ENCODE peak calls at places on chromosomes 1 and 21, in five cellular contexts. One of them, this sample, is unnamed.

GRCh38 chr1:63674238-63674864 is 81.1 kb downstream of the PGM1 start:
- DNase-seq in HTR-8/SVneo: peak
- DNase-seq in cardiac fibroblast: peak
- DNase-seq in non-pigmented ciliary epithelial cell: peak
- DNase-seq in posterior cingulate gyrus: peak
- DNase-seq in this sample: peak

GRCh38 chr1:17620448-17620847 is 81.0 kb downstream of the ARHGEF10L start:
- DNase-seq in non-pigmented ciliary epithelial cell: no peak
- DNase-seq in cardiac fibroblast: no peak
- DNase-seq in posterior cingulate gyrus: no peak
- DNase-seq in HTR-8/SVneo: no peak
- DNase-seq in this sample: no peak

GRCh38 chr1:235883261-235883927 is 16.7 kb upstream of the LYST start:
- DNase-seq in posterior cingulate gyrus: peak
- DNase-seq in cardiac fibroblast: peak
- DNase-seq in non-pigmented ciliary epithelial cell: peak
- DNase-seq in HTR-8/SVneo: peak
- DNase-seq in this sample: no peak

GRCh38 chr1:167995038-167995437 is 58.2 kb upstream of the MPC2 start:
- DNase-seq in posterior cingulate gyrus: no peak
- DNase-seq in cardiac fibroblast: peak
- DNase-seq in non-pigmented ciliary epithelial cell: no peak
- DNase-seq in HTR-8/SVneo: no peak
- DNase-seq in this sample: no peak

GRCh38 chr1:200590001-200590400 is 30.6 kb downstream of the KIF14 start:
- DNase-seq in HTR-8/SVneo: no peak
- DNase-seq in non-pigmented ciliary epithelial cell: no peak
- DNase-seq in cardiac fibroblast: no peak
- DNase-seq in posterior cingulate gyrus: no peak
- DNase-seq in this sample: no peak

GRCh38 chr1:118881751-118882150 is 106.4 kb downstream of the TBX15 start:
- DNase-seq in non-pigmented ciliary epithelial cell: no peak
- DNase-seq in posterior cingulate gyrus: no peak
- DNase-seq in HTR-8/SVneo: no peak
- DNase-seq in cardiac fibroblast: no peak
- DNase-seq in this sample: no peak

GRCh38 chr1:1274931-1275431 is 1.3 kb upstream of the UBE2J2 start:
- DNase-seq in non-pigmented ciliary epithelial cell: no peak
- DNase-seq in HTR-8/SVneo: no peak
- DNase-seq in cardiac fibroblast: no peak
- DNase-seq in posterior cingulate gyrus: no peak
- DNase-seq in this sample: no peak

GRCh38 chr1:23525558-23526174 is 5.4 kb downstream of the E2F2 start:
- DNase-seq in cardiac fibroblast: no peak
- DNase-seq in non-pigmented ciliary epithelial cell: no peak
- DNase-seq in posterior cingulate gyrus: no peak
- DNase-seq in HTR-8/SVneo: no peak
- DNase-seq in this sample: no peak

GRCh38 chr1:119818181-119818580 is 6.9 kb upstream of the REG4 start:
- DNase-seq in non-pigmented ciliary epithelial cell: no peak
- DNase-seq in cardiac fibroblast: no peak
- DNase-seq in HTR-8/SVneo: no peak
- DNase-seq in posterior cingulate gyrus: no peak
- DNase-seq in this sample: no peak

GRCh38 chr1:40625476-40626382 is 39.8 kb downstream of the RIMS3 start:
- DNase-seq in non-pigmented ciliary epithelial cell: no peak
- DNase-seq in posterior cingulate gyrus: peak
- DNase-seq in HTR-8/SVneo: no peak
- DNase-seq in cardiac fibroblast: peak
- DNase-seq in this sample: no peak

GRCh38 chr1:197590687-197591086 is 184.6 kb downstream of the DENND1B start:
- DNase-seq in posterior cingulate gyrus: no peak
- DNase-seq in cardiac fibroblast: no peak
- DNase-seq in HTR-8/SVneo: no peak
- DNase-seq in non-pigmented ciliary epithelial cell: no peak
- DNase-seq in this sample: no peak

GRCh38 chr1:228664399-228664914 is 70.8 kb upstream of the RHOU start:
- DNase-seq in HTR-8/SVneo: peak
- DNase-seq in cardiac fibroblast: peak
- DNase-seq in non-pigmented ciliary epithelial cell: peak
- DNase-seq in posterior cingulate gyrus: peak
- DNase-seq in this sample: peak

GRCh38 chr1:26697978-26698849 is 2.4 kb downstream of the ARID1A start:
- DNase-seq in non-pigmented ciliary epithelial cell: peak
- DNase-seq in posterior cingulate gyrus: no peak
- DNase-seq in HTR-8/SVneo: peak
- DNase-seq in cardiac fibroblast: peak
- DNase-seq in this sample: peak

GRCh38 chr1:3712573-3713535 is 39.4 kb upstream of the CCDC27 start:
- DNase-seq in non-pigmented ciliary epithelial cell: no peak
- DNase-seq in HTR-8/SVneo: no peak
- DNase-seq in posterior cingulate gyrus: peak
- DNase-seq in cardiac fibroblast: no peak
- DNase-seq in this sample: no peak

GRCh38 chr1:64505232-64505943 is 35.5 kb downstream of the CACHD1 start:
- DNase-seq in posterior cingulate gyrus: no peak
- DNase-seq in HTR-8/SVneo: no peak
- DNase-seq in cardiac fibroblast: no peak
- DNase-seq in non-pigmented ciliary epithelial cell: no peak
- DNase-seq in this sample: no peak

GRCh38 chr1:27528701-27529637 is 39.0 kb upstream of the WASF2 start:
- DNase-seq in cardiac fibroblast: peak
- DNase-seq in non-pigmented ciliary epithelial cell: no peak
- DNase-seq in HTR-8/SVneo: no peak
- DNase-seq in posterior cingulate gyrus: peak
- DNase-seq in this sample: no peak

GRCh38 chr1:193905288-193906085 is 719.1 kb upstream of the B3GALT2 start:
- DNase-seq in non-pigmented ciliary epithelial cell: no peak
- DNase-seq in HTR-8/SVneo: peak
- DNase-seq in posterior cingulate gyrus: no peak
- DNase-seq in cardiac fibroblast: peak
- DNase-seq in this sample: no peak

GRCh38 chr1:216691710-216692109 is 31.5 kb downstream of the ESRRG start:
- DNase-seq in cardiac fibroblast: no peak
- DNase-seq in posterior cingulate gyrus: no peak
- DNase-seq in non-pigmented ciliary epithelial cell: no peak
- DNase-seq in HTR-8/SVneo: no peak
- DNase-seq in this sample: peak

GRCh38 chr21:46424062-46424591 is 34.6 kb upstream of the DIP2A start:
- DNase-seq in posterior cingulate gyrus: peak
- DNase-seq in cardiac fibroblast: no peak
- DNase-seq in HTR-8/SVneo: no peak
- DNase-seq in non-pigmented ciliary epithelial cell: no peak
- DNase-seq in this sample: no peak

GRCh38 chr1:108053291-108054023 is 88.5 kb upstream of the VAV3 start:
- DNase-seq in posterior cingulate gyrus: no peak
- DNase-seq in cardiac fibroblast: peak
- DNase-seq in HTR-8/SVneo: no peak
- DNase-seq in non-pigmented ciliary epithelial cell: peak
- DNase-seq in this sample: no peak

GRCh38 chr1:168509875-168510594 is 33.8 kb downstream of the XCL2 start:
- DNase-seq in non-pigmented ciliary epithelial cell: no peak
- DNase-seq in HTR-8/SVneo: no peak
- DNase-seq in cardiac fibroblast: no peak
- DNase-seq in posterior cingulate gyrus: no peak
- DNase-seq in this sample: no peak

GRCh38 chr1:11395616-11396015 is 83.3 kb upstream of the DISP3 start:
- DNase-seq in non-pigmented ciliary epithelial cell: no peak
- DNase-seq in cardiac fibroblast: no peak
- DNase-seq in HTR-8/SVneo: no peak
- DNase-seq in posterior cingulate gyrus: no peak
- DNase-seq in this sample: no peak

This sample was measured in NCI-H460.